ENCODE peak calls at places on chromosomes 1 and 21, in seven cellular contexts. S is stimulated activated CD4-positive, alpha-beta T cell treated with anti-CD3 and anti-CD28 coated beads, Interleukin-1b, Interleukin-23, amount 100 ng/mL, for 1 hour; G is hypothalamus; U is myocyte; D is GM13977; B is neural crest cell; O is activated T-helper 1 cell treated with anti-CD3 and anti-CD28 coated beads, Interleukin-2, amount 50 U/mL, for 16 hours. F is an unnamed sample.

GRCh38 chr1:50275564-50275963 is 147.7 kb downstream of the DMRTA2 start:
- DNase-seq in S (no peak), G (no peak), D (no peak), O (no peak), B (no peak), U (no peak), F (no peak)

GRCh38 chr1:114428083-114428754 is 82.8 kb downstream of the TRIM33 start:
- DNase-seq in S (no peak), D (no peak), G (no peak), O (no peak), B (no peak), U (peak; percentile 34), F (no peak)

GRCh38 chr1:244207042-244207934 is 156.2 kb downstream of the ZBTB18 start:
- DNase-seq in B (no peak), G (no peak), D (no peak), U (no peak), S (no peak), O (no peak), F (no peak)

GRCh38 chr1:161962094-161962887 is 61.4 kb downstream of the OLFML2B start:
- DNase-seq in B (no peak), D (peak; percentile 72), S (peak; percentile 9), G (no peak), O (peak; percentile 6), U (peak; percentile 76), F (peak; percentile 91)

GRCh38 chr1:186154651-186155050 is 220.4 kb downstream of the TPR start:
- DNase-seq in D (no peak), O (no peak), U (no peak), S (no peak), G (no peak), B (no peak), F (no peak)

GRCh38 chr1:194369060-194369459 is 1182.6 kb upstream of the B3GALT2 start:
- DNase-seq in S (no peak), G (no peak), U (no peak), O (no peak), D (no peak), B (no peak), F (no peak)

GRCh38 chr1:3175486-3175885 is 106.5 kb downstream of the PRDM16 start:
- DNase-seq in S (no peak), D (no peak), B (no peak), U (no peak), G (no peak), O (no peak), F (no peak)

GRCh38 chr1:195763146-195763906 is 844.9 kb downstream of the KCNT2 start:
- DNase-seq in B (no peak), U (no peak), S (no peak), D (no peak), O (no peak), G (no peak), F (peak; percentile 18)

GRCh38 chr1:58763214-58763613 is 20.6 kb downstream of the JUN start:
- DNase-seq in O (no peak), S (no peak), B (no peak), D (no peak), G (no peak), U (no peak), F (peak; percentile 85)

GRCh38 chr1:242467556-242468145 is 56.8 kb downstream of the PLD5 start:
- DNase-seq in S (no peak), G (peak; percentile 56), O (no peak), U (peak; percentile 70), D (peak; percentile 34), B (peak; percentile 59), F (peak; percentile 57)

GRCh38 chr1:117652421-117652820 is 46.6 kb downstream of the TENT5C start:
- DNase-seq in S (no peak), D (no peak), B (no peak), O (no peak), G (no peak), U (no peak), F (peak; percentile 13)

GRCh38 chr1:54008876-54009275 is 9.1 kb downstream of the LDLRAD1 start:
- DNase-seq in S (no peak), G (no peak), B (no peak), D (no peak), O (no peak), U (no peak), F (no peak)

GRCh38 chr1:219900201-219900600 is 28.2 kb downstream of the SLC30A10 start:
- DNase-seq in S (no peak), U (no peak), D (no peak), B (no peak), G (no peak), O (no peak), F (no peak)

GRCh38 chr1:42336978-42337377 is 1.9 kb upstream of the FOXJ3 start:
- DNase-seq in D (no peak), S (no peak), G (no peak), U (no peak), B (no peak), O (no peak), F (no peak)

GRCh38 chr21:28669331-28669730 is 323.3 kb downstream of the LTN1 start:
- DNase-seq in B (no peak), U (no peak), G (no peak), D (no peak), O (no peak), S (no peak), F (no peak)

GRCh38 chr1:210558302-210558701 is 229.6 kb downstream of the HHAT start:
- DNase-seq in O (no peak), G (no peak), D (no peak), B (no peak), S (no peak), U (peak; percentile 47), F (peak; percentile 40)

GRCh38 chr1:239558992-239559391 is 172.6 kb downstream of the CHRM3 start:
- DNase-seq in B (no peak), S (no peak), U (no peak), D (no peak), O (no peak), G (no peak), F (no peak)

GRCh38 chr1:27111771-27112573 is 43.0 kb downstream of the SLC9A1 start:
- DNase-seq in U (peak; percentile 97), S (no peak), O (peak; percentile 28), B (no peak), G (peak; percentile 29), D (peak; percentile 84), F (peak; percentile 94)

GRCh38 chr21:37565530-37566223 is 199.1 kb downstream of the DYRK1A start:
- DNase-seq in S (no peak), D (no peak), G (no peak), U (peak; percentile 66), B (no peak), O (no peak), F (peak; percentile 79)

GRCh38 chr1:76330993-76331603 is 256.6 kb downstream of the ST6GALNAC3 start:
- DNase-seq in U (peak; percentile 67), O (peak; percentile 6), D (peak; percentile 30), S (peak; percentile 13), G (peak; percentile 28), B (peak; percentile 19), F (peak; percentile 59)

GRCh38 chr1:170285027-170285426 is 139.3 kb downstream of the NTMT2 start:
- DNase-seq in O (no peak), D (no peak), G (no peak), U (no peak), B (no peak), S (no peak), F (no peak)

GRCh38 chr1:40027647-40028046 is 12.9 kb upstream of the CAP1 start:
- DNase-seq in B (no peak), D (no peak), G (no peak), U (no peak), S (no peak), O (no peak), F (no peak)

GRCh38 chr1:240107058-240107684 is 15.5 kb downstream of the FMN2 start:
- DNase-seq in D (no peak), S (no peak), G (no peak), U (peak; percentile 79), O (no peak), B (no peak), F (peak; percentile 70)

GRCh38 chr1:208834346-208835081 is 590.3 kb upstream of the PLXNA2 start:
- DNase-seq in B (no peak), D (no peak), G (no peak), S (no peak), O (no peak), U (peak; percentile 13), F (no peak)

GRCh38 chr1:212557739-212558664 is 50.6 kb upstream of the ATF3 start:
- DNase-seq in U (no peak), S (no peak), G (peak; percentile 72), O (no peak), D (no peak), B (peak; percentile 31), F (no peak)

GRCh38 chr1:116561563-116561962 is 9.3 kb downstream of the CD58 start:
- DNase-seq in S (no peak), B (no peak), O (no peak), U (no peak), D (no peak), G (no peak), F (no peak)

GRCh38 chr1:171488190-171488929 is 3.0 kb downstream of the PRRC2C start:
- DNase-seq in B (no peak), O (no peak), G (no peak), U (no peak), S (no peak), D (no peak), F (no peak)

GRCh38 chr1:67053535-67053784 is 488 bp downstream of the SLC35D1 start:
- DNase-seq in G (peak; percentile 64), B (peak; percentile 36), S (no peak), U (no peak), D (no peak), O (peak; percentile 3), F (no peak)

GRCh38 chr1:196180847-196181593 is 427.2 kb downstream of the KCNT2 start:
- DNase-seq in G (no peak), D (no peak), B (no peak), S (no peak), U (peak; percentile 26), O (no peak), F (peak; percentile 99)

GRCh38 chr1:170273556-170274501 is 128.1 kb downstream of the NTMT2 start:
- DNase-seq in G (no peak), B (no peak), O (no peak), S (no peak), U (no peak), D (no peak), F (no peak)

GRCh38 chr1:31479801-31480200 is 66.8 kb downstream of the SERINC2 start:
- DNase-seq in B (no peak), O (no peak), U (no peak), G (no peak), S (no peak), D (no peak), F (no peak)

GRCh38 chr1:229984310-229984991 is 82.6 kb upstream of the GALNT2 start:
- DNase-seq in G (no peak), S (no peak), B (no peak), O (no peak), D (no peak), U (no peak), F (no peak)

GRCh38 chr1:202135221-202135721 is 9.3 kb downstream of the ARL8A start:
- DNase-seq in G (peak; percentile 68), D (peak; percentile 93), B (peak; percentile 58), O (no peak), U (peak; percentile 64), S (no peak), F (peak; percentile 63)

GRCh38 chr1:26790551-26790953 is 2.8 kb downstream of the PIGV start:
- DNase-seq in B (no peak), D (peak; percentile 75), O (no peak), U (no peak), G (no peak), S (no peak), F (peak; percentile 51)

GRCh38 chr1:25647106-25647505 is 30.5 kb downstream of the MAN1C1 start:
- DNase-seq in G (no peak), O (no peak), U (no peak), D (no peak), B (no peak), S (no peak), F (no peak)

GRCh38 chr21:38170283-38170682 is 86.5 kb upstream of the KCNJ15 start:
- DNase-seq in U (peak; percentile 93), G (no peak), B (no peak), D (no peak), O (no peak), S (no peak), F (peak; percentile 56)

F was measured in A172.